ENCODE peak calls at places on chromosomes 1 and 21, in four cellular contexts. G is NCI-H1092; X is activated CD4-positive, alpha-beta T cell treated with anti-CD3 and anti-CD28 coated beads, Interleukin-2, amount 10 ng/mL, durations not matched to agents 7 days and 5 days; Z is mucosa of gallbladder. E is an unnamed sample.

GRCh38 chr1:11690669-11691301 is 725 bp upstream of the DRAXIN start:
- DNase-seq in G (peak; percentile 29), X (no peak), Z (no peak), E (no peak)

GRCh38 chr1:55938376-55938850 is 641.0 kb downstream of the PLPP3 start:
- DNase-seq in G (no peak), X (no peak), Z (no peak), E (peak; percentile 56)

GRCh38 chr1:65260851-65261473 is 48.4 kb upstream of the DNAJC6 start:
- DNase-seq in G (no peak), X (no peak), Z (no peak), E (no peak)

GRCh38 chr21:38042246-38042645 is 126.0 kb upstream of the KCNJ6 start:
- DNase-seq in G (no peak), X (no peak), Z (no peak), E (no peak)

GRCh38 chr1:110053557-110054428 is 16.7 kb downstream of the ALX3 start:
- DNase-seq in G (peak; percentile 11), X (peak; percentile 72), Z (peak; percentile 56), E (peak; percentile 77)

GRCh38 chr1:153658400-153659174 is at the start of gene SNAPIN:
- DNase-seq in G (peak; percentile 80), X (peak; percentile 93), Z (peak; percentile 90), E (peak; percentile 95)

GRCh38 chr1:33683913-33684312 is 180.0 kb upstream of the HMGB4 start:
- DNase-seq in G (no peak), X (no peak), Z (no peak), E (peak; percentile 42)

GRCh38 chr1:20699558-20699957 is 18.2 kb downstream of the KIF17 start:
- DNase-seq in G (no peak), X (no peak), Z (no peak), E (no peak)

GRCh38 chr1:174219606-174220370 is 60.5 kb downstream of the RABGAP1L start:
- DNase-seq in G (no peak), X (no peak), Z (no peak), E (no peak)